ENCODE peak calls at places on chromosomes 2 and 18, in five cellular contexts. D is epithelial cell of prostate; R is cortex of kidney; A is activated CD8-positive, alpha-beta memory T cell treated with anti-CD3 and anti-CD28 coated beads for 24 hours; H is HuH-7.5. P is an unnamed sample.

GRCh38 chr2:100207411-100207885 is 65.1 kb upstream of the AFF3 start:
- DNase-seq in R (no peak), H (no peak), A (no peak), D (no peak), P (no peak)

GRCh38 chr18:3248670-3249359 is 1.2 kb downstream of the MYL12A start:
- DNase-seq in R (no peak), H (no peak), A (no peak), D (no peak), P (peak)

GRCh38 chr2:72738096-72738495 is 87.7 kb downstream of the EXOC6B start:
- DNase-seq in A (no peak), R (no peak), D (no peak), H (no peak), P (no peak)

GRCh38 chr2:240931319-240931949 is 25.3 kb downstream of the CROCC2 start:
- DNase-seq in D (no peak), A (peak), H (no peak), R (no peak), P (no peak)

GRCh38 chr18:13281406-13281805 is 62.8 kb downstream of the LDLRAD4 start:
- DNase-seq in R (no peak), A (no peak), D (no peak), H (no peak), P (no peak)

GRCh38 chr2:86825728-86826386 is 35.1 kb upstream of the CD8A start:
- DNase-seq in R (no peak), D (no peak), H (no peak), A (peak), P (no peak)

GRCh38 chr2:240454031-240454901 is 18.8 kb downstream of the GPC1 start:
- DNase-seq in R (no peak), D (no peak), A (no peak), H (no peak), P (no peak)

GRCh38 chr2:111678651-111679050 is 205.3 kb downstream of the ANAPC1 start:
- DNase-seq in A (no peak), D (no peak), H (no peak), R (no peak), P (no peak)

GRCh38 chr2:15869871-15870270 is 70.5 kb upstream of the MYCN start:
- DNase-seq in D (no peak), R (no peak), A (no peak), H (no peak), P (no peak)

GRCh38 chr18:14907420-14907819 is 159.4 kb downstream of the ANKRD30B start:
- DNase-seq in A (no peak), H (no peak), D (no peak), R (no peak), P (no peak)

GRCh38 chr2:188695953-188696352 is 278.2 kb upstream of the COL3A1 start:
- DNase-seq in D (peak), A (no peak), H (no peak), R (no peak), P (peak)

GRCh38 chr2:168920504-168921157 is 19.5 kb downstream of the G6PC2 start:
- DNase-seq in D (no peak), R (no peak), H (no peak), A (no peak), P (peak)

GRCh38 chr2:162161634-162162033 is 9.6 kb upstream of the GCG start:
- DNase-seq in R (no peak), D (no peak), H (no peak), A (no peak), P (no peak)